ENCODE peak calls at places on chromosome 5, in six cellular contexts. N is GM23338, Y is OCI-LY7, C is IMR-90, H is PC-3, B is K562. I is an unnamed sample.
A peak's percentile ranks its signal among the peaks of the same experiment; 100 is the strongest.

GRCh38 chr5:146426853-146427618 is 20.1 kb upstream of the TCERG1 start:
- DNase-seq in N (peak; percentile 75), Y (peak; percentile 59), C (peak; percentile 52), H (peak; percentile 79), B (peak; percentile 46), I (peak; percentile 43)

GRCh38 chr5:151105561-151105960 is 24.7 kb upstream of the TNIP1 start:
- DNase-seq in N (no peak), Y (no peak), C (no peak), H (no peak), B (no peak), I (no peak)

GRCh38 chr5:66337827-66338226 is 193.7 kb downstream of the SREK1 start:
- DNase-seq in N (peak; percentile 19), Y (no peak), C (no peak), H (no peak), B (no peak), I (no peak)

GRCh38 chr5:74199005-74199404 is 441.5 kb downstream of the ENC1 start:
- DNase-seq in N (no peak), Y (no peak), C (peak; percentile 64), H (no peak), B (no peak), I (no peak)

GRCh38 chr5:873328-873727 is 19.3 kb downstream of the BRD9 start:
- DNase-seq in N (no peak), Y (peak; percentile 50), C (no peak), H (no peak), B (no peak), I (no peak)

GRCh38 chr5:160655717-160656116 is 196.3 kb downstream of the ATP10B start:
- DNase-seq in N (no peak), Y (no peak), C (no peak), H (no peak), B (no peak), I (no peak)

GRCh38 chr5:53766683-53767082 is 206.2 kb downstream of the NDUFS4 start:
- DNase-seq in N (no peak), Y (no peak), C (no peak), H (no peak), B (no peak), I (no peak)

GRCh38 chr5:106171132-106171531 is 1499.6 kb downstream of the EFNA5 start:
- DNase-seq in N (no peak), Y (no peak), C (no peak), H (peak; percentile 55), B (no peak), I (no peak)

GRCh38 chr5:6761333-6761732 is 48.1 kb downstream of the TENT4A start:
- DNase-seq in N (no peak), Y (no peak), C (no peak), H (no peak), B (no peak), I (no peak)

GRCh38 chr5:66923922-66924321 is 272.7 kb downstream of the CD180 start:
- DNase-seq in N (no peak), Y (no peak), C (no peak), H (no peak), B (no peak), I (no peak)

GRCh38 chr5:42491699-42492098 is 68.5 kb downstream of the GHR start:
- DNase-seq in N (peak; percentile 38), Y (no peak), C (no peak), H (no peak), B (no peak), I (no peak)

GRCh38 chr5:175859422-175859821 is 12.0 kb upstream of the CPLX2 start:
- DNase-seq in N (no peak), Y (no peak), C (no peak), H (no peak), B (no peak), I (no peak)

GRCh38 chr5:84524491-84524890 is 139.8 kb upstream of the EDIL3 start:
- DNase-seq in N (no peak), Y (no peak), C (peak; percentile 18), H (no peak), B (no peak), I (no peak)

GRCh38 chr5:131783874-131784273 is 12.9 kb downstream of the FNIP1 start:
- DNase-seq in N (peak; percentile 38), Y (no peak), C (no peak), H (no peak), B (no peak), I (no peak)

GRCh38 chr5:131786036-131786435 is 10.8 kb downstream of the FNIP1 start:
- DNase-seq in N (no peak), Y (no peak), C (no peak), H (no peak), B (no peak), I (no peak)

GRCh38 chr5:131789765-131790164 is 7.1 kb downstream of the FNIP1 start:
- DNase-seq in N (no peak), Y (no peak), C (no peak), H (no peak), B (no peak), I (no peak)

GRCh38 chr5:131787736-131788135 is 9.1 kb downstream of the FNIP1 start:
- DNase-seq in N (no peak), Y (no peak), C (no peak), H (no peak), B (no peak), I (no peak)

DNA sequence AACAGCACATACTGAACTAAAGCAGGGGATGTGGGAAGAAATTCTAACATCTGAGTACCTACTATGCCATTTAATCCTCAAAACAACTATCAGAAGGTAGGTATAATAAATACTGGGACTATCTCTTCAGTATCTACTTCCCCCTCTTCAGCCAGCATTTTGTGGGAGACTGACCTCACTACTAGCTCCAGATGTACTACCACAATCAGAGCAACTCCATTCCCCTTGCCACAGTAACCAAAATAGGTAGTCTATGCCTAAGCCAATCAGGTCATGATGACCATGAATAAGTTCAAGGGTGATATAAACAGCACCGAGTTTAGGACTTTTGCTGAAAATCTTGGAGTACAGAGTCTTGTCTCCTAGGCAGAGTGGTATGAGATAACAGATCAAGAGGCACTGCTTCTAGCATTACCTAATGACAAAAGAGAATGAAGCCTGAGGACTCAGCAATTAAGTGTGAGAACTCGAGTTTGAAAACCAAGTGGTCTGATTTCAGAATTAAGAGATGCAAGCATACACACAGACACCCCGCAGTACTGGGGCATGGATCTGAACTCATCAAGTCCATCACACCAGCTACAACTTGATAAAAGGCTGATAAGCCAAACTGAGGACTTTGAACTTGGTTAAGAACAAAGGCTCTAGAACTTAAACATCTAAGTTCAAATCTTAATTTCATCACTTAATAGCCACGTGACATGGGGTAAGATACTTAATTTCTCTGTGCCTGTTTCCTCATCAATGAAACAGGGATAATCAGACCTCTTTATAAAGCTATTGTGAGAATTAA is 9.7 kb downstream of the FNIP1 start:
- DNase-seq in N (no peak), Y (no peak), C (no peak), H (no peak), B (no peak), I (no peak)
- H4K20me1 ChIP-seq in N (peaks cover 29% of the 10 kb centered on the region), Y (no peaks in the 10 kb centered on the region), C (peaks cover 85% of the 10 kb centered on the region), H (peaks cover 6% of the 10 kb centered on the region), B (peaks cover 42% of the 10 kb centered on the region), I (no peaks in the 10 kb centered on the region)

GRCh38 chr5:138955013-138955660 is 80.0 kb upstream of the LRRTM2 start:
- DNase-seq in N (no peak), Y (no peak), C (peak; percentile 22), H (no peak), B (no peak), I (no peak)

GRCh38 chr5:138955672-138956295 is 80.6 kb upstream of the LRRTM2 start:
- DNase-seq in N (no peak), Y (no peak), C (no peak), H (no peak), B (no peak), I (no peak)

GRCh38 chr5:138954257-138955012 is 79.3 kb upstream of the LRRTM2 start:
- DNase-seq in N (no peak), Y (no peak), C (no peak), H (no peak), B (no peak), I (no peak)

GRCh38 chr5:138953370-138954256 is 78.5 kb upstream of the LRRTM2 start:
- DNase-seq in N (no peak), Y (no peak), C (peak; percentile 54), H (no peak), B (peak; percentile 39), I (no peak)

GRCh38 chr5:138956801-138957200 is 81.7 kb upstream of the LRRTM2 start:
- DNase-seq in N (no peak), Y (no peak), C (no peak), H (no peak), B (no peak), I (no peak)
- H3K4me1 ChIP-seq in N (peaks cover 4% of the 10 kb centered on the region), Y (no peaks in the 10 kb centered on the region), C (peaks cover 26% of the 10 kb centered on the region), H (no peaks in the 10 kb centered on the region), B (no peaks in the 10 kb centered on the region), I (peaks cover 3% of the 10 kb centered on the region)

DNA sequence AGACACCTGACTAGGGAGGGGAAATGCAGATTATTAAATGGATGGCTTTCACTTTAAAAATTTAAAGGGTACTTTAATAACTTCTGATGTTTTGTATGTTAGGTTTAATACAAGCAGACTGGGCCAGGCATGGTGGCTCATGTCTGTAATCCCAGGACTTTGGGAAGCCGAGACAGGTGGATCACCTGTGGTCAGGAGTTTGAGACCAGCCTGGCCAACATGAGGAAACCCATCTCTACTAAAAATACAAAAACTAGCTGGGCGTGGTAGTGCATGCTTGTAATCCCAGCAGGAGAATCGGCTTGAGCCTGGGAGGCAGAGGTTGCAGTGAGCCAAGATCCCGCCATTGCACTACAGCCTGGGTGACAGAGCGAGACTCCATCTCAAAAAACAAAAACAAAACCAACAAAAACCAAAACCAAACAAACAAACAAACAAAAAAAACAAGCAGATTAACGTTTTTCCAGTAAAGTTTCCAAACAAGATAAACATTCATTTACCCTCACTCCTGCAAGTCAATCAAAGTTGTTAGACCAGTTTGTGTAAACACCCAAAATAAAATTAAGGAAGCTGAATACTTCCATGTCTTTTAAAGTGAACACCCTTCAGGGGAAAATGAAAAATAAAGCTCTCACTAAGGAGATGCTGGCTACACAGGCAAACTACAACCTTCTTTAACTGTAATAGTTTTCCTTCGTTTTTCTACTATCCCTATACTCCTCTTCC is 14.1 kb downstream of the ETF1 start:
- DNase-seq in N (no peak), Y (no peak), C (no peak), H (no peak), B (no peak), I (no peak)
- H4K20me1 ChIP-seq in N (peaks cover 80% of the 10 kb centered on the region), Y (peaks cover 27% of the 10 kb centered on the region), C (peaks cover 83% of the 10 kb centered on the region), H (peaks cover 20% of the 10 kb centered on the region), B (peaks cover 14% of the 10 kb centered on the region), I (peaks cover 8% of the 10 kb centered on the region)

GRCh38 chr5:39009981-39010380 is 64.2 kb downstream of the RICTOR start:
- DNase-seq in N (no peak), Y (no peak), C (no peak), H (no peak), B (no peak), I (no peak)

GRCh38 chr5:39001683-39002082 is 72.5 kb downstream of the RICTOR start:
- DNase-seq in N (no peak), Y (no peak), C (no peak), H (no peak), B (no peak), I (no peak)

GRCh38 chr5:39005566-39006232 is 68.5 kb downstream of the RICTOR start:
- DNase-seq in N (peak; percentile 51), Y (peak; percentile 11), C (peak; percentile 22), H (peak; percentile 55), B (peak; percentile 44), I (peak; percentile 5)

GRCh38 chr5:39009280-39009679 is 64.9 kb downstream of the RICTOR start:
- DNase-seq in N (no peak), Y (no peak), C (no peak), H (no peak), B (no peak), I (no peak)

DNA sequence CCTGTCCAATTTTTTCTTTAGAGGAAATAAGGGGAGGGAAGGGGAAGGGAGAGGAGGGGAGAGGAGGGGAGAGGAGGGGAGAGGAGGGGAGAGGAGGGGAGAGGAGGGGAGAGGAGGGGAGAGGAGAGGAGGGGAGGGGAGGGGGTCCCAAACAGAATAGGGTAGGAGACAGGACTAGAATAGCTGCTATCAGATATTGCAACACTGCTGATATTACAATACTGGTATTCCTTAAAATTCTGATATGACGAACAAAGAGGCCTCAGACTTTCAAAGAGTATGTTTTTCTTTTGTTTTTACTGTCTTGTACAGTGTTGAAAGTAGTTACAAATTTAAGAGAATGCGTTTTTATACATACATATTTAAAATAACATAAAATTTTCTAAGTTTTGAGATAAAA is 67.5 kb downstream of the RICTOR start:
- DNase-seq in N (no peak), Y (no peak), C (no peak), H (no peak), B (no peak), I (no peak)
- H3K4me1 ChIP-seq in N (no peaks in the 10 kb centered on the region), Y (no peaks in the 10 kb centered on the region), C (peaks cover 2% of the 10 kb centered on the region), H (no peaks in the 10 kb centered on the region), B (peaks cover 7% of the 10 kb centered on the region), I (no peaks in the 10 kb centered on the region)